ENCODE peak calls at places on chromosomes 12 and 14, in five cellular contexts. J is HT1080, K is EH, D is NCI-H2081, B is NCI-H226. O is an unnamed sample.

GRCh38 chr14:60226296-60226695 is 22.7 kb upstream of the PPM1A start:
- DNase-seq in D (no peak), K (no peak), J (no peak), B (no peak), O (no peak)

GRCh38 chr12:34298176-34298970 is 276.1 kb downstream of the ALG10 start:
- DNase-seq in J (no peak), B (no peak), K (no peak), D (no peak), O (no peak)

GRCh38 chr12:81729781-81730180 is 29.4 kb downstream of the PPFIA2 start:
- DNase-seq in D (no peak), B (no peak), K (no peak), J (no peak), O (no peak)

GRCh38 chr12:77065361-77066204 is at the start of gene E2F7:
- DNase-seq in D (peak), B (peak), J (peak), K (peak), O (peak)

GRCh38 chr14:60179296-60179924 is 14.2 kb upstream of the DHRS7 start:
- DNase-seq in D (no peak), K (peak), J (peak), B (peak), O (no peak)

GRCh38 chr12:79482921-79483320 is 207.8 kb downstream of the PAWR start:
- DNase-seq in J (no peak), K (no peak), D (no peak), B (no peak), O (no peak)

GRCh38 chr14:77228056-77228455 is 43.0 kb downstream of the NGB start:
- DNase-seq in J (no peak), B (no peak), K (no peak), D (no peak), O (no peak)

GRCh38 chr14:72825486-72825885 is 68.4 kb downstream of the DPF3 start:
- DNase-seq in K (no peak), J (no peak), D (no peak), B (no peak), O (no peak)

GRCh38 chr14:59490756-59491155 is 6.4 kb downstream of the JKAMP start:
- DNase-seq in K (no peak), B (no peak), D (no peak), J (peak), O (no peak)

GRCh38 chr12:70290126-70290525 is 46.9 kb downstream of the CNOT2 start:
- DNase-seq in D (no peak), B (no peak), K (peak), J (no peak), O (no peak)

GRCh38 chr12:132253698-132254480 is 75.5 kb downstream of the GALNT9 start:
- DNase-seq in B (no peak), J (no peak), D (no peak), K (no peak), O (no peak)

GRCh38 chr12:108856170-108856427 is 1.3 kb downstream of the SSH1 start:
- DNase-seq in J (no peak), B (no peak), D (no peak), K (no peak), O (no peak)

GRCh38 chr14:35336171-35337073 is 44.2 kb downstream of the PSMA6 start:
- DNase-seq in K (peak), B (peak), J (peak), D (no peak), O (peak)

GRCh38 chr14:21791749-21792148 is 118.1 kb upstream of the OR4E1 start:
- DNase-seq in B (no peak), K (no peak), D (no peak), J (no peak), O (no peak)

GRCh38 chr12:108890208-108890607 is 10.3 kb downstream of the DAO start:
- DNase-seq in B (peak), J (no peak), D (no peak), K (peak), O (no peak)

GRCh38 chr14:91138511-91139359 is 24.9 kb downstream of the DGLUCY start:
- DNase-seq in J (peak), B (no peak), D (peak), K (peak), O (no peak)

GRCh38 chr12:32365473-32366064 is 33.8 kb upstream of the FGD4 start:
- DNase-seq in J (peak), D (peak), K (peak), B (peak), O (peak)

GRCh38 chr12:104470521-104470920 is 13.8 kb downstream of the CHST11 start:
- DNase-seq in D (no peak), J (no peak), B (no peak), K (no peak), O (no peak)

GRCh38 chr12:123031171-123031845 is 50.8 kb downstream of the ARL6IP4 start:
- DNase-seq in K (no peak), J (no peak), D (no peak), B (no peak), O (no peak)

GRCh38 chr12:32512379-32512778 is 113.0 kb downstream of the FGD4 start:
- DNase-seq in B (no peak), J (no peak), D (no peak), K (no peak), O (no peak)

GRCh38 chr12:102765736-102766135 is 151.3 kb downstream of the PAH start:
- DNase-seq in K (peak), B (no peak), D (no peak), J (peak), O (peak)